ENCODE peak calls at places on chromosomes 13 and 19, in six cellular contexts. One of them, this sample, is unnamed.
A peak's percentile ranks its signal among the peaks of the same experiment; 100 is the strongest.

GRCh38 chr19:30564551-30565011 is 192.4 kb downstream of the ZNF536 start:
- DNase-seq in T-helper 2 cell: no peak
- DNase-seq in thoracic aorta: no peak
- DNase-seq in stimulated activated CD8-positive, alpha-beta memory T cell treated with anti-CD3 and anti-CD28 coated beads, Interleukin-15, amount 100 ng/mL, for 24 hours: no peak
- DNase-seq in GM23248: no peak
- DNase-seq in HT1080: no peak
- DNase-seq in this sample: no peak

GRCh38 chr19:38478273-38478971 is 44.9 kb downstream of the RYR1 start:
- DNase-seq in HT1080: peak; percentile 15
- DNase-seq in stimulated activated CD8-positive, alpha-beta memory T cell treated with anti-CD3 and anti-CD28 coated beads, Interleukin-15, amount 100 ng/mL, for 24 hours: no peak
- DNase-seq in thoracic aorta: no peak
- DNase-seq in GM23248: peak; percentile 18
- DNase-seq in T-helper 2 cell: no peak
- DNase-seq in this sample: peak; percentile 38

GRCh38 chr19:34725400-34725799 is 8.6 kb upstream of the ZNF181 start:
- DNase-seq in GM23248: no peak
- DNase-seq in T-helper 2 cell: no peak
- DNase-seq in stimulated activated CD8-positive, alpha-beta memory T cell treated with anti-CD3 and anti-CD28 coated beads, Interleukin-15, amount 100 ng/mL, for 24 hours: no peak
- DNase-seq in thoracic aorta: no peak
- DNase-seq in HT1080: no peak
- DNase-seq in this sample: no peak

GRCh38 chr19:51417107-51417806 is at the start of gene SIGLEC10:
- DNase-seq in GM23248: no peak
- DNase-seq in thoracic aorta: no peak
- DNase-seq in T-helper 2 cell: no peak
- DNase-seq in stimulated activated CD8-positive, alpha-beta memory T cell treated with anti-CD3 and anti-CD28 coated beads, Interleukin-15, amount 100 ng/mL, for 24 hours: no peak
- DNase-seq in HT1080: peak; percentile 11
- DNase-seq in this sample: peak; percentile 63

GRCh38 chr13:42405665-42406390 is 133.9 kb downstream of the AKAP11 start:
- DNase-seq in T-helper 2 cell: peak; percentile 23
- DNase-seq in HT1080: peak; percentile 68
- DNase-seq in GM23248: peak; percentile 44
- DNase-seq in stimulated activated CD8-positive, alpha-beta memory T cell treated with anti-CD3 and anti-CD28 coated beads, Interleukin-15, amount 100 ng/mL, for 24 hours: no peak
- DNase-seq in thoracic aorta: no peak
- DNase-seq in this sample: peak; percentile 84

GRCh38 chr19:10670876-10671804 is 17.0 kb downstream of the ILF3 start:
- DNase-seq in GM23248: no peak
- DNase-seq in T-helper 2 cell: no peak
- DNase-seq in stimulated activated CD8-positive, alpha-beta memory T cell treated with anti-CD3 and anti-CD28 coated beads, Interleukin-15, amount 100 ng/mL, for 24 hours: no peak
- DNase-seq in thoracic aorta: no peak
- DNase-seq in HT1080: no peak
- DNase-seq in this sample: no peak

GRCh38 chr19:58558066-58558622 is at the start of gene UBE2M:
- DNase-seq in HT1080: no peak
- DNase-seq in stimulated activated CD8-positive, alpha-beta memory T cell treated with anti-CD3 and anti-CD28 coated beads, Interleukin-15, amount 100 ng/mL, for 24 hours: no peak
- DNase-seq in thoracic aorta: no peak
- DNase-seq in T-helper 2 cell: no peak
- DNase-seq in GM23248: peak; percentile 77
- DNase-seq in this sample: no peak

GRCh38 chr19:18097217-18097992 is at the start of gene MAST3:
- DNase-seq in T-helper 2 cell: peak; percentile 84
- DNase-seq in thoracic aorta: no peak
- DNase-seq in HT1080: no peak
- DNase-seq in stimulated activated CD8-positive, alpha-beta memory T cell treated with anti-CD3 and anti-CD28 coated beads, Interleukin-15, amount 100 ng/mL, for 24 hours: peak; percentile 76
- DNase-seq in GM23248: peak; percentile 94
- DNase-seq in this sample: peak; percentile 79

GRCh38 chr13:99087954-99088491 is 110.2 kb upstream of the DOCK9 start:
- DNase-seq in GM23248: no peak
- DNase-seq in HT1080: no peak
- DNase-seq in thoracic aorta: no peak
- DNase-seq in T-helper 2 cell: no peak
- DNase-seq in stimulated activated CD8-positive, alpha-beta memory T cell treated with anti-CD3 and anti-CD28 coated beads, Interleukin-15, amount 100 ng/mL, for 24 hours: no peak
- DNase-seq in this sample: no peak

GRCh38 chr19:46611791-46612190 is 10.7 kb downstream of the CALM3 start:
- DNase-seq in HT1080: no peak
- DNase-seq in thoracic aorta: no peak
- DNase-seq in GM23248: no peak
- DNase-seq in stimulated activated CD8-positive, alpha-beta memory T cell treated with anti-CD3 and anti-CD28 coated beads, Interleukin-15, amount 100 ng/mL, for 24 hours: no peak
- DNase-seq in T-helper 2 cell: no peak
- DNase-seq in this sample: no peak

GRCh38 chr19:10404888-10405808 is 1.8 kb upstream of the CDC37 start:
- DNase-seq in T-helper 2 cell: no peak
- DNase-seq in GM23248: peak; percentile 46
- DNase-seq in stimulated activated CD8-positive, alpha-beta memory T cell treated with anti-CD3 and anti-CD28 coated beads, Interleukin-15, amount 100 ng/mL, for 24 hours: no peak
- DNase-seq in HT1080: no peak
- DNase-seq in thoracic aorta: no peak
- DNase-seq in this sample: no peak

GRCh38 chr13:26518433-26519084 is 38.9 kb upstream of the WASF3 start:
- DNase-seq in thoracic aorta: no peak
- DNase-seq in stimulated activated CD8-positive, alpha-beta memory T cell treated with anti-CD3 and anti-CD28 coated beads, Interleukin-15, amount 100 ng/mL, for 24 hours: no peak
- DNase-seq in HT1080: no peak
- DNase-seq in T-helper 2 cell: no peak
- DNase-seq in GM23248: no peak
- DNase-seq in this sample: no peak

GRCh38 chr19:21358768-21359451 is at the start of gene ZNF738:
- DNase-seq in thoracic aorta: peak; percentile 72
- DNase-seq in T-helper 2 cell: peak; percentile 76
- DNase-seq in HT1080: peak; percentile 93
- DNase-seq in stimulated activated CD8-positive, alpha-beta memory T cell treated with anti-CD3 and anti-CD28 coated beads, Interleukin-15, amount 100 ng/mL, for 24 hours: peak; percentile 52
- DNase-seq in GM23248: peak; percentile 98
- DNase-seq in this sample: peak; percentile 96

GRCh38 chr13:80946008-80946802 is 605.3 kb upstream of the SPRY2 start:
- DNase-seq in HT1080: no peak
- DNase-seq in stimulated activated CD8-positive, alpha-beta memory T cell treated with anti-CD3 and anti-CD28 coated beads, Interleukin-15, amount 100 ng/mL, for 24 hours: no peak
- DNase-seq in GM23248: no peak
- DNase-seq in thoracic aorta: no peak
- DNase-seq in T-helper 2 cell: no peak
- DNase-seq in this sample: no peak

GRCh38 chr13:30850204-30850866 is 55.7 kb upstream of the MEDAG start:
- DNase-seq in thoracic aorta: no peak
- DNase-seq in T-helper 2 cell: no peak
- DNase-seq in GM23248: peak; percentile 73
- DNase-seq in stimulated activated CD8-positive, alpha-beta memory T cell treated with anti-CD3 and anti-CD28 coated beads, Interleukin-15, amount 100 ng/mL, for 24 hours: no peak
- DNase-seq in HT1080: no peak
- DNase-seq in this sample: no peak

GRCh38 chr13:22169473-22169872 is 498.6 kb downstream of the FGF9 start:
- DNase-seq in thoracic aorta: no peak
- DNase-seq in GM23248: no peak
- DNase-seq in HT1080: no peak
- DNase-seq in T-helper 2 cell: no peak
- DNase-seq in stimulated activated CD8-positive, alpha-beta memory T cell treated with anti-CD3 and anti-CD28 coated beads, Interleukin-15, amount 100 ng/mL, for 24 hours: no peak
- DNase-seq in this sample: no peak

GRCh38 chr13:78323040-78323439 is 280.3 kb downstream of the POU4F1 start:
- DNase-seq in HT1080: no peak
- DNase-seq in GM23248: no peak
- DNase-seq in T-helper 2 cell: no peak
- DNase-seq in thoracic aorta: no peak
- DNase-seq in stimulated activated CD8-positive, alpha-beta memory T cell treated with anti-CD3 and anti-CD28 coated beads, Interleukin-15, amount 100 ng/mL, for 24 hours: no peak
- DNase-seq in this sample: no peak

GRCh38 chr19:5534787-5535586 is 32.8 kb downstream of the TINCR start:
- DNase-seq in thoracic aorta: no peak
- DNase-seq in HT1080: peak; percentile 16
- DNase-seq in stimulated activated CD8-positive, alpha-beta memory T cell treated with anti-CD3 and anti-CD28 coated beads, Interleukin-15, amount 100 ng/mL, for 24 hours: peak; percentile 5
- DNase-seq in GM23248: no peak
- DNase-seq in T-helper 2 cell: no peak
- DNase-seq in this sample: no peak

GRCh38 chr19:3942790-3943409 is 10.0 kb downstream of the NMRK2 start:
- DNase-seq in T-helper 2 cell: no peak
- DNase-seq in HT1080: no peak
- DNase-seq in GM23248: peak; percentile 30
- DNase-seq in thoracic aorta: no peak
- DNase-seq in stimulated activated CD8-positive, alpha-beta memory T cell treated with anti-CD3 and anti-CD28 coated beads, Interleukin-15, amount 100 ng/mL, for 24 hours: no peak
- DNase-seq in this sample: peak; percentile 19

GRCh38 chr19:6412111-6412999 is 12.3 kb downstream of the KHSRP start:
- DNase-seq in GM23248: peak; percentile 32
- DNase-seq in thoracic aorta: no peak
- DNase-seq in T-helper 2 cell: peak; percentile 24
- DNase-seq in HT1080: no peak
- DNase-seq in stimulated activated CD8-positive, alpha-beta memory T cell treated with anti-CD3 and anti-CD28 coated beads, Interleukin-15, amount 100 ng/mL, for 24 hours: no peak
- DNase-seq in this sample: no peak

GRCh38 chr19:45621389-45621788 is 17.8 kb downstream of the EML2 start:
- DNase-seq in T-helper 2 cell: no peak
- DNase-seq in HT1080: no peak
- DNase-seq in thoracic aorta: no peak
- DNase-seq in GM23248: no peak
- DNase-seq in stimulated activated CD8-positive, alpha-beta memory T cell treated with anti-CD3 and anti-CD28 coated beads, Interleukin-15, amount 100 ng/mL, for 24 hours: no peak
- DNase-seq in this sample: no peak